ENCODE peak calls at places on chromosomes 12 and 14, in nine cellular contexts. C is fibroblast of lung; I is H1; U is A549; E is aorta; G is CD4-positive, alpha-beta T cell; Q is CD8-positive, alpha-beta T cell; A is uterus; H is left ventricle myocardium inferior. B is an unnamed sample.

GRCh38 chr12:16454481-16454880 is 107.0 kb downstream of the MGST1 start:
- DNase-seq in E (no peak), Q (no peak), A (no peak), G (no peak), I (no peak), U (no peak), C (no peak), H (no peak), B (no peak)

GRCh38 chr12:94071258-94071657 is 77.1 kb upstream of the PLXNC1 start:
- DNase-seq in H (no peak), Q (no peak), U (no peak), C (no peak), A (no peak), G (no peak), E (no peak), I (no peak), B (no peak)

GRCh38 chr12:3661028-3661427 is 91.9 kb downstream of the CRACR2A start:
- DNase-seq in G (no peak), U (no peak), A (no peak), E (no peak), C (no peak), I (no peak), H (no peak), Q (no peak), B (no peak)

GRCh38 chr12:71469235-71469873 is 29.8 kb downstream of the LGR5 start:
- DNase-seq in G (no peak), C (peak; percentile 52), A (no peak), I (no peak), Q (no peak), U (peak; percentile 17), H (no peak), E (no peak), B (no peak)

GRCh38 chr14:102954081-102954789 is 31.8 kb downstream of the AMN start:
- DNase-seq in G (no peak), Q (no peak), A (no peak), U (no peak), E (no peak), C (no peak), I (no peak), H (no peak), B (no peak)

GRCh38 chr14:99425272-99425681 is 55.4 kb downstream of the SETD3 start:
- DNase-seq in G (no peak), E (no peak), I (no peak), A (no peak), Q (no peak), H (no peak), U (no peak), C (no peak), B (peak; percentile 90)

GRCh38 chr12:6234214-6234613 is 34.0 kb downstream of the CD9 start:
- DNase-seq in Q (no peak), C (peak; percentile 57), U (no peak), E (no peak), H (no peak), I (no peak), G (no peak), A (no peak), B (no peak)

GRCh38 chr12:59452746-59453145 is 143.1 kb upstream of the SLC16A7 start:
- DNase-seq in C (peak; percentile 6), I (no peak), H (no peak), G (no peak), Q (no peak), E (no peak), A (no peak), U (no peak), B (no peak)

GRCh38 chr14:72610096-72610830 is 283.6 kb downstream of the DPF3 start:
- DNase-seq in G (no peak), C (no peak), A (no peak), U (no peak), H (no peak), I (peak; percentile 8), Q (no peak), E (no peak), B (no peak)

GRCh38 chr14:98700748-98701147 is 571.2 kb downstream of the BCL11B start:
- DNase-seq in I (no peak), U (no peak), E (no peak), H (no peak), G (no peak), C (no peak), Q (no peak), A (no peak), B (no peak)

GRCh38 chr12:3698218-3698974 is 54.5 kb downstream of the CRACR2A start:
- DNase-seq in A (no peak), E (no peak), Q (no peak), U (peak; percentile 32), C (peak; percentile 87), H (no peak), I (no peak), G (no peak), B (no peak)

GRCh38 chr12:52260351-52261210 is 13.9 kb upstream of the KRT86 start:
- DNase-seq in G (no peak), H (no peak), Q (no peak), E (peak; percentile 2), U (no peak), I (no peak), C (peak; percentile 76), A (no peak), B (no peak)

GRCh38 chr12:3683670-3684069 is 69.2 kb downstream of the CRACR2A start:
- DNase-seq in E (no peak), G (no peak), I (peak; percentile 24), U (no peak), Q (no peak), C (peak; percentile 27), H (no peak), A (no peak), B (no peak)

GRCh38 chr14:80055912-80056801 is 155.1 kb downstream of the DIO2 start:
- DNase-seq in U (peak; percentile 75), G (no peak), E (no peak), Q (no peak), C (peak; percentile 70), I (peak; percentile 58), H (no peak), A (no peak), B (no peak)

GRCh38 chr14:90795744-90796143 is 20.5 kb downstream of the TTC7B start:
- DNase-seq in C (peak; percentile 77), E (no peak), A (no peak), U (peak; percentile 31), Q (no peak), H (no peak), G (no peak), I (no peak), B (no peak)
- H3K27ac ChIP-seq in C (peak overlapping the region; percentile 50), E (no peak overlapping the region), A (no peak overlapping the region), U (peak overlapping the region; percentile 47), Q (no peak overlapping the region), H (no peak overlapping the region), G (no peak overlapping the region), I (no peak overlapping the region), B (peak overlapping the region; percentile 50)

DNA sequence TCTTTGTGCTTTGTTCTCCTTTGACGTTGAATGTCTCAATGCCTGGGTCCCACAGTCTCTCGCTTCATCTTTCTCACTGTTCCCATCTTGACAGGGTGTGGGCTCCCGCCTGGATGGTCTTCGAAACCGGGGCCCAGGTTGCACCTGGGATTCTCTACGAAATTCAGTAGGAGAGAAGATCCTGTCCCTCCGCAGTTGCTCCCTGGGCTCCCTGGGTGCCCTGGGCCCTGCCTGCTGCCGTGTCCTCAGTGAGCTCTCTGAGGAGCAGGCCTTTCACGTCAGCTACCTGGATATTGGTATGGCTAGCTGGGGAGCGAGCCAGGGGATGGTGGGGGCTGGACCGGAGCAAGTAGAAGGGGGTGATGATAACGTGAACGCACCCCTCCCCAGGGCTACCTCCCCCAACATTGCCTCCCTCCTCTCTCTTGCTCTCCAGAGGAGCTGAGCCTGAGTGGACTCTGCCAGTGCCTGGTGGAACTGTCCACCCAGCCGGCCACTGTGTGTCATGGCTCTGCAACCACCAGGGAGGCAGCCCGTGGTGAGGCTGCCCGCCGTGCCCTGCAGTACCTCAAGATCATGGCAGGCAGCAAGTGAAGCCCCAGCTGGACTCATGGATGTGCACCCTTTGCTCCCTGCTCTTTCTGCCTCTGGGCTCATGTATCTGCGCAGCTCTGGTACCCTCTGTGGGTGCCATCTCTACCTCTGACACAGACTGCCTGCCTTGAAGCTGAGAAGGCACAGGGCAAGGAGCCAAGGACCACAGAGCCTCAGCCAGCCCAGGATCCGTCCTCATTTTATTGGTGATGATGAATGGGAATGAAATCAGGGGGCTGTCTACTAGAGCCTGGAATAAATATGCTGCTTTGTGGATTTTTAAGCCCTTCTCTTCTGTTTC is 1.5 kb downstream of the NPFF start:
- DNase-seq in Q (no peak), E (peak; percentile 72), G (no peak), H (no peak), I (no peak), A (no peak), U (no peak), C (no peak), B (no peak)
- H3K27ac ChIP-seq in Q (no peak overlapping the region), E (peak overlapping the region; percentile 9), G (no peak overlapping the region), H (peak overlapping the region; percentile 8), I (no peak overlapping the region), A (no peak overlapping the region), U (peak overlapping the region; percentile 53), C (peak overlapping the region; percentile 66), B (no peak overlapping the region)

DNA sequence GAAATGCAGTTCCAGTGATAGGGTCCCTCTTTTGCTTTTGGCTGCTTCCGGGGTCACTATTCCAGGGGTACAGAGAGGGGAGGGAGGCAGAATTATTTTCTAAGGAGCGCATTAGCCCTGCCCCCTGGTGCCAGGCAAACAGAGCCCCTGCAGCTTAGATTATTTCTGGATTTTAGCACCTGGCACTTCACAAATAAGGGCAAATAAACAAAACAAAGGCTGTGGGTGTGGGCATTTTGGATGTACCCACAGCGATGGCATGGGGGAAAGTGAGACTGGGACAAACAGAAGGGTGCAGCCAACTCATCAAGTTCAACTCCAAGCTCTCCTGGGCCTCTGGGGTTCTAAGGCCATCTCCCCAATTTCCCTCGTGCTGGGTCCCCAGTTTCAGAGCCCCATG is 20.3 kb downstream of the ASB2 start:
- DNase-seq in Q (no peak), G (no peak), H (no peak), U (no peak), I (no peak), C (no peak), E (no peak), A (no peak), B (no peak)
- H3K27ac ChIP-seq in Q (no peak overlapping the region), G (no peak overlapping the region), H (peak overlapping the region; percentile 75), U (peak overlapping the region; percentile 12), I (no peak overlapping the region), C (no peak overlapping the region), E (no peak overlapping the region), A (no peak overlapping the region), B (peak overlapping the region; percentile 75)

GRCh38 chr14:47150267-47150666 is 498.7 kb upstream of the RPL10L start:
- DNase-seq in C (no peak), Q (no peak), A (no peak), I (no peak), H (no peak), U (no peak), E (no peak), G (no peak), B (no peak)

GRCh38 chr14:47154276-47154797 is 502.8 kb upstream of the RPL10L start:
- DNase-seq in C (no peak), I (no peak), A (no peak), H (no peak), U (no peak), Q (no peak), G (no peak), E (no peak), B (no peak)

GRCh38 chr14:47148686-47149085 is 497.1 kb upstream of the RPL10L start:
- DNase-seq in U (no peak), E (no peak), G (no peak), C (no peak), H (no peak), A (no peak), Q (no peak), I (no peak), B (no peak)

DNA sequence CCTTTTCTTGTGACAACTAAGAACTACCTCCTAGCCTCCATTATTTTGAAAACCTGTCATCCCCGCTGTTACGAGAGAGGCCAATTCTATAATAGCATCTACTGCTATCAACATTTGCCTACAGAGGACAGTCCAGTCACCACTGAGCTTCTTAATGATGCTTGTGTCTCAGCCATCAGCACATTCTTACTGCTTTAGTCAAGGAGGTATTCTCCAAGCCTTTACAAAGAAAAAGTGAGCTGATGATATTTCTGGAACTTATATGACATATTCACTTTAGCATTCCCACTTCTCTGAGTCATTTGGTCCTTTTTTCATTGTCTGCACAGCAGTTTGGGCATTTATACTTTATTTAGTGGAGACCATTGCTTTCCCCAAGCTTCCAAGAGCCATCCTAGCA is 497.7 kb upstream of the RPL10L start:
- DNase-seq in G (no peak), H (no peak), I (no peak), U (no peak), A (no peak), C (no peak), Q (no peak), E (no peak), B (no peak)
- H3K27ac ChIP-seq in G (no peak overlapping the region), H (no peak overlapping the region), I (no peak overlapping the region), U (no peak overlapping the region), A (no peak overlapping the region), C (no peak overlapping the region), Q (no peak overlapping the region), E (no peak overlapping the region), B (no peak overlapping the region)